ENCODE peak calls at places on chromosome 7, in nine cellular contexts. Q is AG04450, K is stomach, D is cardiac muscle cell, E is AG04449, X is BE2C, M is WERI-Rb-1, Z is fibroblast of lung, P is GM12865. N is an unnamed sample.

GRCh38 chr7:64873517-64873916 is 29.6 kb upstream of the ZNF273 start:
- DNase-seq in Q (no peak), K (peak), D (no peak), E (no peak), X (no peak), M (no peak), Z (no peak), P (no peak), N (no peak)

GRCh38 chr7:45088821-45089313 is at the start of gene NACAD:
- DNase-seq in Q (no peak), K (peak), D (peak), E (no peak), X (peak), M (peak), Z (no peak), P (no peak), N (no peak)

GRCh38 chr7:30727061-30727945 is 24.6 kb upstream of the INMT start:
- DNase-seq in Q (no peak), K (no peak), D (no peak), E (no peak), X (no peak), M (no peak), Z (no peak), P (peak), N (no peak)

GRCh38 chr7:132520591-132520990 is 55.7 kb downstream of the PLXNA4 start:
- DNase-seq in Q (no peak), K (no peak), D (no peak), E (no peak), X (no peak), M (no peak), Z (no peak), P (no peak), N (no peak)

GRCh38 chr7:93558705-93559614 is 15.6 kb downstream of the CALCR start:
- DNase-seq in Q (no peak), K (no peak), D (no peak), E (no peak), X (no peak), M (no peak), Z (no peak), P (no peak), N (no peak)

GRCh38 chr7:131219277-131220041 is 108.2 kb upstream of the MKLN1 start:
- DNase-seq in Q (no peak), K (no peak), D (no peak), E (no peak), X (no peak), M (no peak), Z (no peak), P (peak), N (no peak)

GRCh38 chr7:458511-459245 is 61.0 kb downstream of the PDGFA start:
- DNase-seq in Q (no peak), K (no peak), D (no peak), E (no peak), X (no peak), M (no peak), Z (no peak), P (no peak), N (no peak)

GRCh38 chr7:126401918-126402317 is 850.8 kb downstream of the GRM8 start:
- DNase-seq in Q (no peak), K (no peak), D (no peak), E (no peak), X (no peak), M (no peak), Z (no peak), P (no peak), N (no peak)

GRCh38 chr7:16130127-16131110 is 290.9 kb downstream of the CRPPA start:
- DNase-seq in Q (no peak), K (no peak), D (no peak), E (no peak), X (no peak), M (no peak), Z (peak), P (no peak), N (peak)

GRCh38 chr7:27066148-27066547 is 29.7 kb downstream of the HOXA1 start:
- DNase-seq in Q (no peak), K (no peak), D (no peak), E (peak), X (no peak), M (no peak), Z (peak), P (no peak), N (peak)

GRCh38 chr7:144834516-144835165 is 1.2 kb downstream of the TPK1 start:
- DNase-seq in Q (no peak), K (no peak), D (no peak), E (no peak), X (no peak), M (no peak), Z (no peak), P (peak), N (no peak)

GRCh38 chr7:19621740-19622139 is 87.1 kb downstream of the POLR1F start:
- DNase-seq in Q (no peak), K (no peak), D (no peak), E (no peak), X (no peak), M (no peak), Z (no peak), P (no peak), N (no peak)
- TF ChIP-seq CTCF in Q (no peak), K (no peak), D (no peak), E (no peak), X (no peak), M (no peak), Z (no peak), P (no peak), N (peak)

DNA sequence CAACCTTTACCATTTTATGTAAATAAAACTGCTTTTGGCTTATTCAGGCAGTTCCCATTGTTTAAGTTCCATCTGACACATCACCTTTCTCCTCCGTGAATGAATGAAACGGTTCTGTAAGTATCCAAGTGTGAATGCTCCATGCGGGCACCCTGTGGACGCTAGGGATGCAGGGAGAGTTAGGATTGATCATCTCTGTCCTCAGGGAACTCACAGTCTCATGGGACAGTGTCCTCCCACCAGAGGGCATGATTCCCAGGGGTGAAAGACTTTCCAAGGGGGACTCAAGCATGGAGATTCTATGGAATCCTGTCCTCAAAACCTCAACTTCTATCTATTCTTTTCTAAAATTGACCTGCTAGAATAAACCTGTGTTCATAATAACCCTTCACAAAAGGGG is 98.8 kb downstream of the HECW1 start:
- DNase-seq in Q (no peak), K (no peak), D (peak), E (no peak), X (no peak), M (no peak), Z (no peak), P (no peak), N (no peak)
- TF ChIP-seq CTCF in Q (peak), K (no peak), D (no peak), E (no peak), X (peak), M (no peak), Z (peak), P (no peak), N (no peak)

DNA sequence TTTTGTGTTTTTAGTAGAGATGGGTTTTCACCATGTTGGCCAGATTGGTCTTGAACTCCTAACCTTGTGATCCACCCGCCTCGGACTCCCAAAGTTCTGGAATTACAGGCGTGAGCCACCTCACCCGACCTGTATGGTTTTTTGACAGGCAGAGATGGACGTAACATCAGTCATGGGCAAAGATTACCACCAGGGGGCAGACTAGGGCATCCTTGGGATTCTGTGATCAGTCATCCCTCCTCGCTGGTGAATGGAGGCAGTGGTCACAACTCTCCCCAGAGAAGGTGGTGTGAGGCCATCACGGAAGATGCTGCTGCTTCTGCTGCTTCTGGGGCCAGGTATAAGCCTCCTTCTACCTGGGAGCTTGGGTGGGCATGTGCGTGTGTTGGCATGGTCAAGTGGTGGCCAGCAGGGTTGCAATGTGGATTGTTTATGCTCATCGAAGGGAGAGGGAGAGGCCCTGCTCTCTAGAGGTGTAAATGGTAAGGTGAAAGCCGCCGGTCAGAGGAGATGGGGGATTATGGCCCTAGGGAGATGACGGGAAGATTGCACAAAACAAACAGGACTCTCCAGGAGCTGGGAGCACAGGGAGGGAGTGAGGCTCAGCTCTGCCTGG is 122.7 kb upstream of the PRSS1 start:
- DNase-seq in Q (no peak), K (peak), D (peak), E (no peak), X (peak), M (peak), Z (no peak), P (peak), N (no peak)
- TF ChIP-seq CTCF in Q (peak), K (peak), D (peak), E (peak), X (peak), M (peak), Z (peak), P (peak), N (peak)

GRCh38 chr7:74709880-74710671 is 52.6 kb downstream of the GTF2I start:
- DNase-seq in Q (no peak), K (no peak), D (no peak), E (no peak), X (no peak), M (no peak), Z (no peak), P (peak), N (no peak)
- TF ChIP-seq CTCF in Q (peak), K (no peak), D (peak), E (no peak), X (peak), M (peak), Z (no peak), P (no peak), N (no peak)

DNA sequence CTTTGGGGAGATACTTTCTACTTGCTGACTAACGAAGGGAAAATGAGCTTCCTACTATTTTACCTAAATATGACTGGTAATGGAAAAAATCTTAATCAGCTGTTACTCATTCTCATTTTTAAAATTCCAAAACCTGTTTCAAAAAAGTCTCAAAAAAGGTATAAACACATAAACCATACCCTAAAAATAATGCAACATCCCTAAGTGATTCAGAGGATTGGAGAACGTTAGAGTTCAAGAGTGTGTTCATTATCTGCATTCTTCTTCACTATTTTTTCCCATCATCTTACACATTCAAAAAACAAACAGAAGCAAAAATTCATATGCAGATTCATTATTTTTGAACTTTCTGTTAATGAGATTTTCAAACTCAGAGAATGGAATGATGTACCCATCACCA is 150.4 kb upstream of the GNAI1 start:
- DNase-seq in Q (peak), K (no peak), D (no peak), E (no peak), X (no peak), M (no peak), Z (no peak), P (no peak), N (no peak)
- TF ChIP-seq CTCF in Q (no peak), K (no peak), D (no peak), E (no peak), X (no peak), M (no peak), Z (no peak), P (no peak), N (no peak)

DNA sequence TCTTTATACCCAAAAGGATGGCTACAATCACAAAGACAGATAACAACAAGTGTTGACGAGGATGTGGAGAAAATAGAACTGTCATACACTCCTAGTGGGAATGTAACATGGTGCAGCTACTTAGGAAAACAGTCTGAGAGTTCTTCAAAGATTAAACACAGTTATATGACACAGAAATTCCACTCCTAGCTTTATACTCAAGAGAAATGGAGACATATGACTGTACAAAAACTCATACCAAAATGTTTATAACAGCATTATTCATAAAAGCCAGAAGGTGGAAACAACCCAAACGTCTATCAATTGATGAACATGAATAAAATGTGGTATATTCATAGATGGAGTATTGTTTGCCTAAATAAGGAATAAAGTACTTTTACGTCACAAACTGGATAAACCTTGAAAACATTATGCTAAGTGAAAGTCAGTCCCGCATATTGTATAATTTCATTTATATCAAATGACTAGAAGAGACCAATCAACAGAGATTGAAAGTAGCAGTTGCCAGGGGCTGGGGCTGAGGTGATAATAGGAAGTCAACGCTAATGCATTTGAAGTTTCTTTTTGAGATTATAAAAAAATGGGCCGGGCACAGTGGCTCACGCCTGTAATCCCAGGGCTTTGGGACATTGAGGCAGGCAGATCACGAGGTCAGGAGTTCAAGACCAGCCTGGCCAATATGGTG is 61.6 kb upstream of the SRPK2 start:
- DNase-seq in Q (no peak), K (no peak), D (no peak), E (no peak), X (no peak), M (no peak), Z (no peak), P (no peak), N (no peak)
- TF ChIP-seq CTCF in Q (no peak), K (no peak), D (no peak), E (no peak), X (no peak), M (no peak), Z (no peak), P (no peak), N (no peak)

DNA sequence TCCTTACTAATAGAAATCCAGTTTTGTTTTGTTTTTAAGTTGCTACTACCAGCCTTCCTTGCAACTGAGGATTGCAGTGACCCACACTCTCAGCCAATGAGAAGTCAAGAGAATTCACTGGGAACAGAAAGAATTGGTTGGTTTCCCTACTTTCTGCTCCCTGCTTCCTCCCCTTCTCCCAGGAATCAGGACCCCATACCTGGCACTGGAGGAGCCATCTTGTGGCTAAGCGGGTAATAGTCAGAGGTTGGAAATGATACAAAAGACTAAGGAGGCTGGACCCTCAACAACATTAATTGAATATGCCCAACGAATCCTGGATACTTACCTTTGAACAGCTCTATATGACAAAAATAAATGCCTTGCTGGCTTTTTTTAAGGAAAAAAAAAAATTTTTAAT is 6.3 kb downstream of the TMEM176A start:
- DNase-seq in Q (no peak), K (no peak), D (no peak), E (no peak), X (no peak), M (no peak), Z (no peak), P (no peak), N (no peak)
- TF ChIP-seq CTCF in Q (no peak), K (no peak), D (no peak), E (no peak), X (peak), M (peak), Z (no peak), P (no peak), N (no peak)

GRCh38 chr7:105369944-105370343 is 18.8 kb downstream of the SRPK2 start:
- DNase-seq in Q (no peak), K (no peak), D (no peak), E (no peak), X (no peak), M (no peak), Z (no peak), P (no peak), N (no peak)
- TF ChIP-seq CTCF in Q (no peak), K (no peak), D (no peak), E (no peak), X (no peak), M (no peak), Z (no peak), P (no peak), N (no peak)